ENCODE peak calls at places on chromosomes 11 and 22, in eight cellular contexts. L is stomach, Z is A549, F is transverse colon, J is GM12878, V is upper lobe of left lung, Q is HepG2, P is sigmoid colon. I is an unnamed sample.

GRCh38 chr22:29258407-29259252 is 9.2 kb downstream of the RHBDD3 start:
- DNase-seq in L (no peak), Z (no peak), F (no peak), J (no peak), V (peak; percentile 81), Q (no peak), P (no peak), I (no peak)

GRCh38 chr22:17366830-17367229 is 2.4 kb upstream of the CECR2 start:
- DNase-seq in L (no peak), Z (peak; percentile 30), F (peak; percentile 17), J (no peak), V (peak; percentile 78), Q (no peak), P (peak; percentile 73), I (peak; percentile 10)

GRCh38 chr11:63761870-63762661 is 6.5 kb downstream of the ZFTA start:
- DNase-seq in L (no peak), Z (no peak), F (peak; percentile 14), J (no peak), V (peak; percentile 45), Q (no peak), P (peak; percentile 71), I (peak; percentile 59)

GRCh38 chr11:32141886-32142546 is 51.1 kb downstream of the RCN1 start:
- DNase-seq in L (no peak), Z (no peak), F (no peak), J (no peak), V (no peak), Q (peak; percentile 17), P (no peak), I (no peak)

GRCh38 chr11:93024376-93024775 is 54.9 kb downstream of the MTNR1B start:
- DNase-seq in L (no peak), Z (no peak), F (no peak), J (no peak), V (no peak), Q (no peak), P (no peak), I (no peak)

GRCh38 chr22:39529487-39529851 is 3.1 kb downstream of the RPS19BP1 start:
- DNase-seq in L (no peak), Z (no peak), F (no peak), J (no peak), V (no peak), Q (no peak), P (no peak), I (no peak)

GRCh38 chr22:33166206-33166605 is 108.0 kb upstream of the SYN3 start:
- DNase-seq in L (no peak), Z (no peak), F (no peak), J (no peak), V (no peak), Q (no peak), P (no peak), I (no peak)

GRCh38 chr11:75013051-75013450 is 24.3 kb downstream of the NEU3 start:
- DNase-seq in L (no peak), Z (no peak), F (no peak), J (no peak), V (no peak), Q (peak; percentile 85), P (no peak), I (no peak)

GRCh38 chr11:72446929-72447753 is 12.8 kb upstream of the CLPB start:
- DNase-seq in L (no peak), Z (peak; percentile 83), F (no peak), J (no peak), V (no peak), Q (peak; percentile 62), P (no peak), I (no peak)

GRCh38 chr11:134686418-134686817 is 274.4 kb upstream of the B3GAT1 start:
- DNase-seq in L (no peak), Z (no peak), F (no peak), J (no peak), V (no peak), Q (no peak), P (no peak), I (no peak)

GRCh38 chr22:33896801-33897620 is 23.3 kb downstream of the LARGE1 start:
- DNase-seq in L (no peak), Z (no peak), F (no peak), J (no peak), V (no peak), Q (no peak), P (no peak), I (no peak)

GRCh38 chr11:125313271-125314222 is 149.0 kb downstream of the PKNOX2 start:
- DNase-seq in L (no peak), Z (no peak), F (no peak), J (no peak), V (no peak), Q (no peak), P (no peak), I (no peak)

GRCh38 chr22:42317691-42318547 is 47.5 kb upstream of the TCF20 start:
- DNase-seq in L (peak; percentile 58), Z (no peak), F (peak; percentile 83), J (no peak), V (peak; percentile 82), Q (no peak), P (peak; percentile 88), I (no peak)

GRCh38 chr11:83007909-83008580 is 63.7 kb downstream of the RAB30 start:
- DNase-seq in L (peak; percentile 73), Z (no peak), F (peak; percentile 68), J (no peak), V (peak; percentile 6), Q (peak; percentile 88), P (no peak), I (peak; percentile 89)

GRCh38 chr11:114295676-114296081 is 520 bp upstream of the NNMT start:
- DNase-seq in L (no peak), Z (no peak), F (no peak), J (no peak), V (no peak), Q (no peak), P (no peak), I (no peak)

GRCh38 chr11:114297806-114298700 is 1.9 kb downstream of the NNMT start:
- DNase-seq in L (no peak), Z (no peak), F (no peak), J (no peak), V (no peak), Q (no peak), P (no peak), I (no peak)

GRCh38 chr11:114298701-114299090 is 2.5 kb downstream of the NNMT start:
- DNase-seq in L (no peak), Z (no peak), F (no peak), J (no peak), V (no peak), Q (no peak), P (no peak), I (no peak)

GRCh38 chr11:114296979-114297372 is 777 bp downstream of the NNMT start:
- DNase-seq in L (no peak), Z (no peak), F (no peak), J (no peak), V (no peak), Q (no peak), P (no peak), I (no peak)

DNA sequence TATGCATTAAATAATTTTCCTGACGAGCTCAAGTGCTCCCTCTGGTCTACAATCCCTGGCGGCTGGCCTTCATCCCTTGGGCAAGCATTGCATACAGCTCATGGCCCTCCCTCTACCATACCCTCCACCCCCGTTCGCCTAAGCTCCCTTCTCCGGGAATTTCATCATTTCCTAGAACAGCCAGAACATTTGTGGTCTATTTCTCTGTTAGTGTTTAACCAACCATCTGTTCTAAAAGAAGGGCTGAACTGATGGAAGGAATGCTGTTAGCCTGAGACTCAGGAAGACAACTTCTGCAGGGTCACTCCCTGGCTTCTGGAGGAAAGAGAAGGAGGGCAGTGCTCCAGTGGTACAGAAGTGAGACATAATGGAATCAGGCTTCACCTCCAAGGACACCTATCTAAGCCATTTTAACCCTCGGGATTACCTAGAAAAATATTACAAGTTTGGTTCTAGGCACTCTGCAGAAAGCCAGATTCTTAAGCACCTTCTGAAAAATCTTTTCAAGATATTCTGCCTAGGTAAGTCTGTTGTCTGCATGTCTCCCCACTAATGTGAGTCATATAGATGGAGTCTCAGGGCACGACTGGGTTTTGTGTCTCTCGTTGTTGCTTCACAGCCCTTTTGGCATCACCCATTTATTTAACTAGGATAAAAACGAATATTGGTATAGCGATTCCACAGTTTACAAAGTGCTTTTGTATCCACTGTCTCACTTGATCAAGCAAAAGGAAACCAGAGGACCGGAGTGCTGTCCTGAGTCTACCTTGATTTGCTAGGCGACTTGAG is at the start of gene NNMT:
- DNase-seq in L (peak; percentile 44), Z (no peak), F (peak; percentile 31), J (no peak), V (no peak), Q (no peak), P (peak; percentile 90), I (peak; percentile 47)
- TF ChIP-seq POLR2A in L (no peak), Z (no peak), F (peak; percentile 77), J (no peak), V (no peak), Q (no peak), P (no peak), I (peak; percentile 28)

GRCh38 chr22:21865041-21865440 is 2.4 kb downstream of the MAPK1 start:
- DNase-seq in L (peak; percentile 35), Z (no peak), F (no peak), J (no peak), V (no peak), Q (no peak), P (peak; percentile 75), I (no peak)
- H3K4me1 ChIP-seq in L (peaks cover 40% of the 10 kb centered on the region), Z (peaks cover 39% of the 10 kb centered on the region), F (peaks cover 40% of the 10 kb centered on the region), J (peaks cover 12% of the 10 kb centered on the region), V (peaks cover 56% of the 10 kb centered on the region), Q (peaks cover 64% of the 10 kb centered on the region), P (peaks cover 68% of the 10 kb centered on the region), I (peaks cover 13% of the 10 kb centered on the region)

DNA sequence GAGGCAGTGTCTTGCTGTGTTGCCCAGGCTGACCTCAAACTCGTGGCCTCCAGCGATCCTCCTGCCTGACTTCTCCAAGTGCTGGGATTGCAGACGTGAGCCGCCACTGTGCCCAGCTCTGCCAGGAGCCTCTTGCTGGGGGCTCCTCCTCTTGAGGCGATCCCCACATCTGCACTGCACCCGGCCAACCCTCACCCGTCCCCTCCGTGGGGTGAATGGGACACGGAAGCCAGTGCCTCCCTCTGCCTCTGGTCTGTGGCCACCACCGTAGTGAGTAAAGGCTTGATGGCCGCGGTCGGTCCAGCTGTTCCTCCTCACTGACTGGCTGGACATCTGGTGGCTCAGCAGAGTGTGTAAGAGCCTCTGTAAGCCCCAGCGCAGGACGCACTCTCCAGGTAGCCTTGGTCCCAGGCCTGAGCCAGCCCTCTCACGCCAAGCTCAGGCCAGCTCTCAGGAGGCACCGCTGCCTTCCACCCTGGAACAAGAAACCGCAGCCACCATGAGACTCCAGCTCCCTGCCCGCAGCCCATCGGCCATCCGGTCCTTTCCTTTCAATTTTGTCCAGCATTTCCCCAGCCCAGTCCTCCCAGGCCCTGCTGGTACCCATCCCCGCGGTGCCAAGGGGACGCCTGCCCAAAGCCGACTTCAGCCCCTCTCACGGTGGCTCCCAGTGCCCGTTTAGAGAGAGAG is 100.3 kb downstream of the BRD1 start:
- DNase-seq in L (no peak), Z (no peak), F (no peak), J (no peak), V (no peak), Q (no peak), P (no peak), I (no peak)
- TF ChIP-seq EP300 in L (no peak), Z (no peak), F (no peak), J (no peak), V (no peak), Q (no peak), P (no peak), I (no peak)

DNA sequence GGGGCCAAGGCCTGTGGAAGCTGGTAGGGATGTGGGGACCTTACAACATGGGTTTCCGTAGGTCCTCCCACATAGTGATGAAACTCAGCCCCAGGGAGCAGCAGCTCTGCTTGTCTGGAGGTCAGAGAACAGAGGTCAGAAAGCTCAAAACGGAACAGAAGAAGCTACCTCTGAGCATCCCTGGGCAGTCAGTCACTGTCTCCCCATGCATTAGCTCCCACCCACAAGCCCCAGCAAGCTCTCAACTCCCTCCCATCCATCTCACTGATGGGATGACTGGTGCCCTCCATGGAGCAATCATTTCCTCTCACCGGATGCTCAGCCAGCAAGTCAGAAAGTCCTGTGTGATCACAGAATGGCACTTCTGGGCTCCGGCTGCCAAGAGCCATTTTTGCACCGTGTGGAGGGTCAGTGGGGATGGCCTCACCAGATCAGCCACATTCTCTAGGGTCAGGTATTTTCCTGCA is 1.9 kb downstream of the TPP1 start:
- DNase-seq in L (no peak), Z (no peak), F (no peak), J (no peak), V (no peak), Q (no peak), P (peak; percentile 50), I (no peak)
- TF ChIP-seq POLR2A in L (no peak), Z (no peak), F (no peak), J (no peak), V (no peak), Q (no peak), P (no peak), I (no peak)

I was measured in ovary.